ENCODE peak calls at places on chromosomes 11 and 22, in four cellular contexts. One of them, this sample, is unnamed.

GRCh38 chr11:117200813-117201515 is 1.8 kb downstream of the TAGLN start:
- DNase-seq in mucosa of gallbladder: no peak
- DNase-seq in occipital lobe: no peak
- DNase-seq in AG04450: no peak
- DNase-seq in this sample: no peak

GRCh38 chr11:34439521-34440258 is 956 bp downstream of the CAT start:
- DNase-seq in mucosa of gallbladder: peak
- DNase-seq in occipital lobe: no peak
- DNase-seq in AG04450: no peak
- DNase-seq in this sample: no peak

GRCh38 chr11:102940714-102941588 is 14.6 kb downstream of the MMP13 start:
- DNase-seq in AG04450: peak
- DNase-seq in occipital lobe: no peak
- DNase-seq in mucosa of gallbladder: peak
- DNase-seq in this sample: no peak

GRCh38 chr11:19739872-19740271 is 27.2 kb downstream of the NAV2 start:
- DNase-seq in AG04450: no peak
- DNase-seq in occipital lobe: peak
- DNase-seq in mucosa of gallbladder: no peak
- DNase-seq in this sample: no peak

GRCh38 chr11:123822591-123822990 is 16.4 kb upstream of the OR6M1 start:
- DNase-seq in occipital lobe: no peak
- DNase-seq in mucosa of gallbladder: no peak
- DNase-seq in AG04450: no peak
- DNase-seq in this sample: no peak

GRCh38 chr11:111086058-111086457 is 159.5 kb upstream of the POU2AF2 start:
- DNase-seq in AG04450: no peak
- DNase-seq in occipital lobe: no peak
- DNase-seq in mucosa of gallbladder: no peak
- DNase-seq in this sample: no peak

GRCh38 chr11:62999649-63000048 is 14.9 kb upstream of the SLC22A6 start:
- DNase-seq in occipital lobe: no peak
- DNase-seq in AG04450: no peak
- DNase-seq in mucosa of gallbladder: peak
- DNase-seq in this sample: no peak

GRCh38 chr11:132898676-132899075 is 633.6 kb downstream of the OPCML start:
- DNase-seq in occipital lobe: no peak
- DNase-seq in mucosa of gallbladder: no peak
- DNase-seq in AG04450: no peak
- DNase-seq in this sample: no peak

GRCh38 chr22:28123989-28124766 is 205.1 kb upstream of the PITPNB start:
- DNase-seq in occipital lobe: no peak
- DNase-seq in mucosa of gallbladder: no peak
- DNase-seq in AG04450: no peak
- DNase-seq in this sample: no peak

GRCh38 chr11:57566564-57567209 is 785 bp downstream of the UBE2L6 start:
- DNase-seq in AG04450: no peak
- DNase-seq in mucosa of gallbladder: no peak
- DNase-seq in occipital lobe: no peak
- DNase-seq in this sample: no peak

This sample was measured in kidney.